ENCODE peak calls at places on chromosomes 3 and 15, in six cellular contexts. L, K, Z, P, A and Y are unnamed samples.
A peak's percentile ranks its signal among the peaks of the same experiment; 100 is the strongest.

GRCh38 chr3:52498134-52499054 is 3.3 kb downstream of the STAB1 start:
- DNase-seq in L (peak; percentile 80), K (peak; percentile 84), Z (no peak), P (no peak), A (no peak), Y (no peak)

GRCh38 chr3:16512435-16513140 is 911 bp downstream of the RFTN1 start:
- DNase-seq in L (peak; percentile 36), K (peak; percentile 68), Z (no peak), P (peak; percentile 37), A (peak; percentile 88), Y (peak; percentile 67)

GRCh38 chr15:88911766-88912118 is 1.4 kb downstream of the MFGE8 start:
- DNase-seq in L (no peak), K (peak; percentile 38), Z (peak; percentile 53), P (peak; percentile 80), A (no peak), Y (no peak)

GRCh38 chr3:184229424-184230080 is at the start of gene VWA5B2:
- DNase-seq in L (no peak), K (peak; percentile 78), Z (peak; percentile 57), P (peak; percentile 83), A (peak; percentile 35), Y (peak; percentile 73)

GRCh38 chr3:8319935-8320634 is 181.5 kb upstream of the LMCD1 start:
- DNase-seq in L (peak; percentile 26), K (peak; percentile 84), Z (peak; percentile 20), P (no peak), A (no peak), Y (peak; percentile 11)

GRCh38 chr3:44077267-44077666 is 164.4 kb upstream of the TOPAZ1 start:
- DNase-seq in L (no peak), K (peak; percentile 45), Z (no peak), P (no peak), A (peak; percentile 29), Y (peak; percentile 6)

GRCh38 chr3:143040264-143040879 is 39.0 kb downstream of the U2SURP start:
- DNase-seq in L (peak; percentile 55), K (peak; percentile 54), Z (peak; percentile 52), P (peak; percentile 29), A (peak; percentile 35), Y (no peak)

GRCh38 chr3:141323936-141324704 is 44.2 kb upstream of the ZBTB38 start:
- DNase-seq in L (no peak), K (no peak), Z (no peak), P (no peak), A (no peak), Y (no peak)

GRCh38 chr15:49468440-49468839 is 45.4 kb downstream of the FGF7 start:
- DNase-seq in L (peak; percentile 59), K (peak; percentile 80), Z (no peak), P (no peak), A (no peak), Y (no peak)

GRCh38 chr3:58023536-58023935 is 15.3 kb downstream of the FLNB start:
- DNase-seq in L (no peak), K (no peak), Z (no peak), P (no peak), A (no peak), Y (no peak)

GRCh38 chr15:78321041-78321570 is 19.0 kb upstream of the CRABP1 start:
- DNase-seq in L (no peak), K (no peak), Z (no peak), P (no peak), A (no peak), Y (no peak)

GRCh38 chr15:79170256-79170664 is 79.7 kb upstream of the RASGRF1 start:
- DNase-seq in L (peak; percentile 49), K (peak; percentile 33), Z (peak; percentile 52), P (no peak), A (no peak), Y (no peak)

GRCh38 chr3:17157713-17158112 is 273.0 kb downstream of the PLCL2 start:
- DNase-seq in L (peak; percentile 39), K (peak; percentile 81), Z (peak; percentile 27), P (peak; percentile 71), A (no peak), Y (no peak)

GRCh38 chr3:144055604-144056003 is 84.0 kb downstream of the DIPK2A start:
- DNase-seq in L (peak; percentile 70), K (peak; percentile 65), Z (no peak), P (no peak), A (no peak), Y (no peak)

GRCh38 chr3:170690133-170690981 is 104.5 kb upstream of the SLC7A14 start:
- DNase-seq in L (peak; percentile 62), K (peak; percentile 54), Z (peak; percentile 38), P (peak; percentile 77), A (peak; percentile 52), Y (peak; percentile 68)

GRCh38 chr3:179082416-179082815 is 10.8 kb upstream of the ZMAT3 start:
- DNase-seq in L (peak; percentile 7), K (peak; percentile 29), Z (no peak), P (no peak), A (no peak), Y (no peak)

GRCh38 chr15:45704329-45705249 is 69.8 kb downstream of the SQOR start:
- DNase-seq in L (peak; percentile 39), K (peak; percentile 58), Z (no peak), P (peak; percentile 74), A (no peak), Y (peak; percentile 17)

GRCh38 chr3:64437126-64437525 is 211.9 kb upstream of the PRICKLE2 start:
- DNase-seq in L (no peak), K (no peak), Z (no peak), P (no peak), A (no peak), Y (no peak)

GRCh38 chr3:123290107-123290930 is 88.6 kb downstream of the SEC22A start:
- DNase-seq in L (no peak), K (no peak), Z (no peak), P (no peak), A (no peak), Y (no peak)

GRCh38 chr3:14253022-14253761 is 74.6 kb downstream of the LSM3 start:
- DNase-seq in L (peak; percentile 53), K (peak; percentile 52), Z (no peak), P (no peak), A (no peak), Y (no peak)

DNA sequence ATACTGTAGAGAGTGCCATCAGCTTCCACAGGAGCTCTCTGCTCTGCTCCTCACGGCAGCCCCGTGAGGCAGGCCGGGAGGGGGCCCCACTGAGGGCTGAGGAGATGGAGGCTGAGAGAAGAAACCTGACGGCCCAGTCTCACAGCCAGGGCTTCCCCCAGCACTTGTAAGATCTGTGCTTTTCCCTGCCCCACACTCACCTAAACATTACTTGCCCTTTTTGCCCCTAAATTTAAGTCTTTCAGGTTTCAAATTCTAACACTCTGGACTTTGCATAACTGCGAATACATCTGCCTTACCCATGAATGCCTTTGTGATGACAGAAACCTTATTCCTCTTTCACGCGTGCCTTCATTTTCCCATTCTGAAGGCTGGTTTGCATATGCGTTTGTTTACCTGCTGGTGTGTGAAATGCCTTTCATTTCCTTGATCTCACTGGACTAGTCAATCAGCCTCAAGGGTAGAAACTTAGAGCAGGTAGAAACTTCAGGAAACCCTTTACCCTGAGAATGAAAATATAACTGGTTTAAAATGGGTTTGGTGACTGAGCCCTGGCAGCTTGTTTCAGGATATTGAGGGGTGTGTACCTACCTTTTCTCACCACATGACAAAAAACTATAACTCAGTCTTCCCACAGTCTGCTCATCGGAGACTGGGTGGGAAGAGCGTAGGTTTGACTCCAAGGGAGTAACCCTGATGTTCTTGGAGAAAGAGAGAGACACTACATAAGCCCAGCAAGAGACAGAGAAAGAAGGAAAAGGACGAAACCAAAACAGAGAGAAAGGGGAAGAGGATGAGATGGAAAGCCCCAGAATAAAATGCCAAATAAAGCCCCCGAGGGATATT is 20.1 kb downstream of the SLC12A8 start:
- DNase-seq in L (no peak), K (no peak), Z (no peak), P (no peak), A (peak; percentile 19), Y (no peak)
- TF ChIP-seq CTCF in L (no peak), K (no peak), Z (no peak), P (peak; percentile 11), A (peak; percentile 44), Y (no peak)

DNA sequence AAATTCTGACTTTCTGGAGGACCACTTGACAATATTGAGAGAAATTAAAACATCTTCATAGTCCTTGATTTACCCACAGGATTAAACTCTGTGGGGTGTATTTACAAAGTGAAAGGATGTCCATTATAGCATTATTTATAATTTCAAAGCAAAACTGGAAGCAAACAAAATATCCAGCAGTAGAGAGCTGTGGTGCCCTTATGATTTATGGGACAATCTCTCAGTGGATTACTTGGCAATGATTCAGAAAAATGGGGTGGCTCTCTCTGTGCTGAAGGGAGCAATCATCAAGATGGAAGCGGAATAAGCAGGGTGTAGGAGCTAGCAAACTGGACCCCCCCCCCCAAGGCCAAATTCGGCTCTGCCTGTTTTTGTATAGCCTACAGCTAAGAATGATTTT is 9.0 kb downstream of the PPCDC start:
- DNase-seq in L (no peak), K (no peak), Z (no peak), P (no peak), A (no peak), Y (no peak)
- TF ChIP-seq CTCF in L (no peak), K (no peak), Z (no peak), P (no peak), A (no peak), Y (no peak)

DNA sequence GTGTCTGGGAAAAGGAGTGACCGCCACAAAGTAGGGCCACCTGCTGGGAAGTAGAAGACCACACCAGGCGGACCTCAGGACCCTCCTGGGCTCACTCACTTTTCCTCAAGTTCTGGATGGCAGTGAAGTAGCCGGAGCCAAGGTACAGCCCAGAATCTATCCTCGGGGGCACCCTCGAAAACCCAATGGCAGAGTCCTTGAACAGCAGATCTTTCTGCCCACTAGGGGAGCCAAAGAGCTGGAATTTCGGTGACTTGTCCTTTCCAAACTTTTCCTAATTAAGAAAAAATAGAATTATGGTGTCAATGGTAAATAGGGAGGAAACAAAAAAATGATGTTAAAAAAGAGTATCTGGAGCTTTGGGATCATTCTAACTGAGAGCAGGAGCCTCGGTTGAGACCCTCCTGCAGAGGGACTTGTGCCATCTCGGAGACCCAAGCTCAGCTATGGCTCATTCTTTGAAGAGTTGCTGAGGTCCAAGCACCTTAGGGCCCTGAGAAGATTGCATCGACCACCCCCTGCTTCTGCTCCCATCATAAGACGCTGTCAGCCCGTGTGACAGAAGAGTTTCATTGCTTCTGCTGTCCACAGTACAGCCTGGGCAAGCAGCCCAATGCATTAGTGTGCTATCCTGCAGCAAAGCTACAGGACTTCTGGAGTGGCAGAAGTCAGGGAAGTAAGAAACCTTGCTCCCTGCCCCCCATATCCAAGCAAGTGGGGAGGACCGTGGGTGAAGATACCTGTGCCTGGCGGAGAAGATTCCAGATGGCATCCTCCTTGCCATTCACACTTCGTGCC is 14.8 kb downstream of the LTF start:
- DNase-seq in L (peak; percentile 26), K (peak; percentile 44), Z (peak; percentile 6), P (no peak), A (peak; percentile 22), Y (peak; percentile 9)
- TF ChIP-seq CTCF in L (peak; percentile 75), K (peak; percentile 66), Z (peak; percentile 30), P (peak; percentile 72), A (peak; percentile 85), Y (peak; percentile 71)

DNA sequence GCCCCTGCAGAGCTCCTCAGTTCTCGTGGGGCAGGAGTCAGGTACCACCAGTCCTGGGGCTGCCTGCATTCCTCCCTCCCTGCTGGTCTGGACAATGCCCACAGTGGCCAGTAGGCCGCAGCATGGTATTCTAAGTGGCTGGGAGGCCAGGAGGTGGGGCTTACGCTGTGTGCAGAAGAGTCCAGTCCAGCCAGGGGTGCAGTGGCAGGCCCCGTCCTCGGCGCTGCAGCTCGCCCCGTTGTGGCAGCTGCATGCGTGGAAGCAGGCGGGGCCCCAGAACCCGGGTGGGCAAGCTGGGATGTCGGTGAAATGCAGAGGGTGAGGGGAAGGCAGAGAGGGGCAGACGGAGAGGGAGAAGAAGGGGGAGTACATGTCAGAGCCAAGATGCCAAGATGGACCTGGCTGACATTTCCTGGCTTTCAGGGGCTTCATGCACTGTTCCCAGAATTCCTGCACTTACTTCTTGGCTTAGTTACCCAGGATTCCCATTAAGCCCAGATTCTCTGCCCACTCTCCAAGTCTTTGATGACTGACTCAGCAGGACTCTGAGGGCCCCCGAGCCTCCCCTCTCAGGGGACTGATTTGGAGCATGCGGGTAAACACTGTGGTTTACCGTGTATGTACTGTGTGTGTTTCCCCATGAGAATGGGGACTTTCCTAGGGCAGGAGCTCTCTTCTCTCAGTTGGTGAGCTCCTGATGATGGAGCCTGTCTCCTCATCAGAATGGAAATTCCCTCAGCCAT is 47.5 kb downstream of the RAB11A start:
- DNase-seq in L (peak; percentile 67), K (peak; percentile 84), Z (peak; percentile 76), P (peak; percentile 85), A (peak; percentile 35), Y (peak; percentile 69)
- TF ChIP-seq CTCF in L (peak; percentile 78), K (peak; percentile 81), Z (peak; percentile 69), P (peak; percentile 75), A (peak; percentile 39), Y (no peak)